ENCODE peak calls at places on chromosome 20, in ten cellular contexts. C is brain microvascular endothelial cell; Q is foreskin keratinocyte; E is H9; Z is AG04450; R is psoas muscle; O is RWPE1; W is fibroblast of lung; B is effector memory CD4-positive, alpha-beta T cell; P is cardiac muscle cell. U is an unnamed sample.

GRCh38 chr20:14401479-14402138 is 64.2 kb upstream of the FLRT3 start:
- DNase-seq in C (no peak), Q (no peak), E (no peak), Z (no peak), R (no peak), O (no peak), W (no peak), B (no peak), P (no peak), U (no peak)

GRCh38 chr20:17327185-17327780 is 100.4 kb downstream of the PCSK2 start:
- DNase-seq in C (no peak), Q (no peak), E (no peak), Z (no peak), R (no peak), O (no peak), W (no peak), B (no peak), P (peak), U (no peak)

GRCh38 chr20:44034965-44035635 is 120.4 kb downstream of the TOX2 start:
- DNase-seq in C (no peak), Q (no peak), E (no peak), Z (no peak), R (no peak), O (no peak), W (no peak), B (no peak), P (no peak), U (no peak)

GRCh38 chr20:24681634-24682495 is 212.4 kb downstream of the SYNDIG1 start:
- DNase-seq in C (no peak), Q (no peak), E (no peak), Z (no peak), R (no peak), O (no peak), W (peak), B (no peak), P (no peak), U (no peak)

GRCh38 chr20:34724172-34724571 is 20.0 kb downstream of the TP53INP2 start:
- DNase-seq in C (no peak), Q (no peak), E (no peak), Z (no peak), R (no peak), O (no peak), W (no peak), B (no peak), P (no peak), U (no peak)

GRCh38 chr20:7843613-7844012 is 96.6 kb downstream of the HAO1 start:
- DNase-seq in C (no peak), Q (no peak), E (no peak), Z (peak), R (peak), O (no peak), W (peak), B (no peak), P (no peak), U (no peak)

GRCh38 chr20:6709865-6710595 is 57.5 kb upstream of the BMP2 start:
- DNase-seq in C (no peak), Q (no peak), E (no peak), Z (no peak), R (no peak), O (no peak), W (peak), B (no peak), P (no peak), U (no peak)

GRCh38 chr20:62067547-62068260 is 2.0 kb upstream of the TAF4 start:
- DNase-seq in C (no peak), Q (no peak), E (no peak), Z (no peak), R (no peak), O (no peak), W (no peak), B (no peak), P (peak), U (no peak)

GRCh38 chr20:42179768-42180167 is 561.6 kb upstream of the CHD6 start:
- DNase-seq in C (peak), Q (no peak), E (peak), Z (no peak), R (no peak), O (no peak), W (no peak), B (no peak), P (peak), U (no peak)

GRCh38 chr20:36629719-36630340 is 16.2 kb downstream of the SLA2 start:
- DNase-seq in C (peak), Q (no peak), E (no peak), Z (no peak), R (no peak), O (no peak), W (no peak), B (peak), P (no peak), U (no peak)

GRCh38 chr20:19659468-19659867 is 98.6 kb upstream of the RIN2 start:
- DNase-seq in C (no peak), Q (no peak), E (no peak), Z (no peak), R (no peak), O (no peak), W (no peak), B (no peak), P (no peak), U (no peak)

GRCh38 chr20:23420943-23421925 is at the start of gene NAPB:
- DNase-seq in C (peak), Q (peak), E (peak), Z (peak), R (peak), O (peak), W (peak), B (peak), P (peak), U (peak)

GRCh38 chr20:19070681-19071441 is 141.6 kb upstream of the SLC24A3 start:
- DNase-seq in C (no peak), Q (no peak), E (no peak), Z (no peak), R (no peak), O (no peak), W (no peak), B (no peak), P (no peak), U (no peak)

GRCh38 chr20:32752458-32753250 is 9.4 kb upstream of the COMMD7 start:
- DNase-seq in C (peak), Q (peak), E (no peak), Z (peak), R (no peak), O (peak), W (peak), B (no peak), P (peak), U (no peak)

GRCh38 chr20:17871181-17871580 is 97.4 kb downstream of the SNX5 start:
- DNase-seq in C (peak), Q (no peak), E (no peak), Z (no peak), R (no peak), O (no peak), W (peak), B (no peak), P (no peak), U (no peak)

GRCh38 chr20:35617397-35618031 is 1.9 kb downstream of the SPAG4 start:
- DNase-seq in C (peak), Q (peak), E (peak), Z (no peak), R (peak), O (peak), W (peak), B (no peak), P (peak), U (peak)

GRCh38 chr20:51262240-51262639 is 239.3 kb upstream of the KCNG1 start:
- DNase-seq in C (no peak), Q (no peak), E (no peak), Z (no peak), R (no peak), O (no peak), W (no peak), B (no peak), P (peak), U (no peak)

GRCh38 chr20:3786126-3786484 is 435 bp downstream of the CENPB start:
- DNase-seq in C (peak), Q (no peak), E (no peak), Z (no peak), R (peak), O (no peak), W (peak), B (no peak), P (peak), U (peak)

GRCh38 chr20:18837710-18838109 is 24.1 kb downstream of the SCP2D1 start:
- DNase-seq in C (no peak), Q (no peak), E (no peak), Z (no peak), R (no peak), O (no peak), W (no peak), B (no peak), P (peak), U (no peak)

GRCh38 chr20:45306431-45306982 is at the start of gene RBPJL:
- DNase-seq in C (no peak), Q (no peak), E (peak), Z (no peak), R (no peak), O (peak), W (no peak), B (no peak), P (peak), U (no peak)

DNA sequence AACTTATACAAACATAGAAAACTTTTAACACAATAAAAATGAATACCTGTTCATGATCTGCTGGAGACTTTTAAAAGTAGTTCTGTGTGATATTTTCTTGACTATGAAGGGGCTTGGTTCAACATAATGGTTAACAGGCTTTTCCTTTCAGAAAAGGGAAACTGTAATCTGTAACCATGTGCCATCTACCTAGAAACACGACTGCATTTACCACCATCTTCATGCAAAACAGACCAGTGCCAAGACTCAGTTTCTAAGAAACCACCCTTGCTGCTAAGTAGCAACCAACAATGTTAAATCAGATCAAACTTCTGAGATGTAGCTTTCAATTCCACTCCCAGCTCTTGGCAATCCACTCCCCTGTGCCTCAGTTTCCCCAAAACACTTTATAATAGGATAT is 15.7 kb downstream of the STAU1 start:
- DNase-seq in C (no peak), Q (no peak), E (no peak), Z (no peak), R (no peak), O (no peak), W (no peak), B (no peak), P (no peak), U (no peak)
- H3K27ac ChIP-seq in C (no peak), Q (no peak), E (no peak), Z (no peak), R (no peak), O (no peak), W (no peak), B (no peak), P (no peak), U (no peak)

GRCh38 chr20:9359561-9360308 is 154.7 kb upstream of the LAMP5 start:
- DNase-seq in C (peak), Q (peak), E (peak), Z (no peak), R (peak), O (peak), W (peak), B (no peak), P (peak), U (no peak)

GRCh38 chr20:9368893-9369292 is 145.5 kb upstream of the LAMP5 start:
- DNase-seq in C (no peak), Q (no peak), E (no peak), Z (no peak), R (no peak), O (no peak), W (no peak), B (no peak), P (no peak), U (no peak)

GRCh38 chr20:9360427-9360826 is 154.0 kb upstream of the LAMP5 start:
- DNase-seq in C (no peak), Q (no peak), E (no peak), Z (no peak), R (no peak), O (no peak), W (no peak), B (no peak), P (no peak), U (no peak)

GRCh38 chr20:9369557-9369956 is 144.8 kb upstream of the LAMP5 start:
- DNase-seq in C (no peak), Q (no peak), E (no peak), Z (no peak), R (no peak), O (no peak), W (no peak), B (no peak), P (peak), U (no peak)

GRCh38 chr20:9363673-9364072 is 150.7 kb upstream of the LAMP5 start:
- DNase-seq in C (no peak), Q (peak), E (no peak), Z (no peak), R (no peak), O (peak), W (no peak), B (no peak), P (no peak), U (no peak)
- H3K27ac ChIP-seq in C (no peak), Q (no peak), E (no peak), Z (no peak), R (no peak), O (no peak), W (no peak), B (no peak), P (no peak), U (no peak)

GRCh38 chr20:46541229-46541935 is 9.1 kb downstream of the OCSTAMP start:
- DNase-seq in C (no peak), Q (no peak), E (peak), Z (no peak), R (no peak), O (no peak), W (no peak), B (no peak), P (no peak), U (no peak)
- H3K27ac ChIP-seq in C (no peak), Q (no peak), E (no peak), Z (no peak), R (no peak), O (no peak), W (no peak), B (no peak), P (no peak), U (no peak)

DNA sequence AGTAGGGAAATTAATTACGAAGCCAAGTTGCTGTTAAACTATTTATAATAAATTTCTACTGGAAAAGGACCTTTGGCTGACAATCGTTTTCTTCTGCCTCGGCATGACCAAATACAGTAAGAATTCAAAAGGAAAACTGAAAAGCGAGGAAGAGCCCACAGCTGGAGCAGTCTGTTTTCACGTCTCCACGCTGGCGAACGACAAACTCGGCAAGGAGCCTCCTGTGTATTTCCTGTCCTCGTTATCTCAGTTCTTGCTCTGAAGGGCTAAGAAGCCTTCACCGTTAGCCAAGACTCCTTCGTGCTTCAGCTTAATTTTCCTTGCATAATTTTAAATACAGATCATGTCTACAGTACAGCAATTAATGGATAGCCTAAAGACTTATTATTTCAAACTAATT is 214.3 kb upstream of the PLCB4 start:
- DNase-seq in C (peak), Q (no peak), E (no peak), Z (peak), R (peak), O (no peak), W (peak), B (no peak), P (peak), U (no peak)
- H3K27ac ChIP-seq in C (peak), Q (no peak), E (no peak), Z (peak), R (peak), O (no peak), W (peak), B (no peak), P (peak), U (no peak)

U was measured in caudate nucleus.